ENCODE peak calls at places on chromosomes 6 and 20, in nine cellular contexts. E, M, F, Z, T, D, X, K and B are unnamed samples.

GRCh38 chr6:155314773-155315515 is 660 bp upstream of the TFB1M start:
- DNase-seq in K (peak), X (no peak), T (peak), M (peak), E (peak), D (no peak), F (peak), Z (peak), B (no peak)

GRCh38 chr6:141562801-141563763 is 569.6 kb upstream of the GJE1 start:
- DNase-seq in Z (peak), M (peak), F (peak), D (peak), T (peak), K (peak), X (peak), E (peak), B (peak)

GRCh38 chr6:147190556-147190955 is 13.7 kb upstream of the STXBP5 start:
- DNase-seq in K (no peak), Z (no peak), X (no peak), E (no peak), D (no peak), T (no peak), F (no peak), M (no peak), B (no peak)

GRCh38 chr6:10404799-10405524 is 9.9 kb downstream of the TFAP2A start:
- DNase-seq in M (no peak), K (peak), F (no peak), T (no peak), D (no peak), X (no peak), Z (no peak), E (no peak), B (no peak)

GRCh38 chr20:62796699-62797491 is 622 bp downstream of the MRGBP start:
- DNase-seq in E (peak), K (no peak), D (no peak), M (no peak), X (peak), T (no peak), F (no peak), Z (no peak), B (peak)

GRCh38 chr6:141401168-141401567 is 731.6 kb upstream of the GJE1 start:
- DNase-seq in T (no peak), K (no peak), E (no peak), D (no peak), X (no peak), F (no peak), Z (no peak), M (no peak), B (peak)

GRCh38 chr20:57716893-57717292 is 7.1 kb upstream of the PMEPA1 start:
- DNase-seq in M (no peak), F (no peak), K (no peak), X (no peak), Z (no peak), T (no peak), D (no peak), E (no peak), B (no peak)

GRCh38 chr6:46925563-46926253 is 4.0 kb upstream of the ADGRF5 start:
- DNase-seq in T (no peak), F (no peak), M (peak), X (no peak), Z (no peak), D (no peak), K (peak), E (peak), B (no peak)

GRCh38 chr20:63002511-63002910 is 4.3 kb downstream of the BHLHE23 start:
- DNase-seq in F (no peak), M (no peak), K (no peak), Z (no peak), X (no peak), E (no peak), T (no peak), D (no peak), B (no peak)

GRCh38 chr6:14547284-14548001 is 429.9 kb downstream of the CD83 start:
- DNase-seq in D (no peak), Z (no peak), E (no peak), T (no peak), K (no peak), M (no peak), X (no peak), F (peak), B (no peak)

GRCh38 chr6:131917763-131918649 is 33.2 kb downstream of the CCN2 start:
- DNase-seq in K (no peak), F (no peak), Z (no peak), M (no peak), X (peak), E (no peak), T (no peak), D (no peak), B (no peak)

GRCh38 chr6:17910178-17910577 is 77.3 kb downstream of the KIF13A start:
- DNase-seq in M (no peak), D (no peak), F (no peak), X (no peak), T (no peak), K (no peak), E (no peak), Z (no peak), B (no peak)

GRCh38 chr6:5085638-5086293 is 625 bp downstream of the PPP1R3G start:
- DNase-seq in Z (no peak), T (no peak), K (no peak), X (peak), M (no peak), F (no peak), E (no peak), D (no peak), B (peak)

GRCh38 chr6:128158496-128158895 is 257.6 kb upstream of the THEMIS start:
- DNase-seq in K (no peak), F (no peak), E (no peak), T (no peak), M (peak), X (no peak), D (no peak), Z (no peak), B (no peak)

GRCh38 chr6:31546339-31546961 is at the start of gene ATP6V1G2:
- DNase-seq in T (peak), X (peak), D (peak), F (peak), E (peak), K (peak), Z (peak), M (peak), B (peak)

GRCh38 chr20:63537525-63538203 is 488 bp upstream of the PTK6 start:
- DNase-seq in F (peak), K (peak), D (peak), Z (peak), E (peak), M (peak), X (peak), T (peak), B (peak)

GRCh38 chr6:95973976-95974375 is 41.8 kb upstream of the FUT9 start:
- DNase-seq in T (no peak), K (no peak), D (no peak), X (no peak), E (no peak), F (no peak), Z (no peak), M (no peak), B (no peak)

GRCh38 chr6:30643656-30644055 is 3.3 kb upstream of the C6orf136 start:
- DNase-seq in T (no peak), D (no peak), M (no peak), F (no peak), K (no peak), X (no peak), E (no peak), Z (no peak), B (no peak)

GRCh38 chr20:43665466-43666176 is 1.3 kb upstream of the MYBL2 start:
- DNase-seq in Z (no peak), T (no peak), D (no peak), K (no peak), X (peak), F (no peak), M (no peak), E (no peak), B (no peak)

GRCh38 chr6:47420394-47421371 is 56.9 kb upstream of the CD2AP start:
- DNase-seq in T (no peak), K (peak), Z (no peak), E (no peak), M (peak), F (no peak), X (no peak), D (peak), B (no peak)

GRCh38 chr6:93124226-93124625 is 295.1 kb downstream of the EPHA7 start:
- DNase-seq in Z (no peak), E (no peak), T (no peak), X (no peak), D (no peak), K (no peak), M (no peak), F (no peak), B (no peak)

GRCh38 chr6:82385546-82385945 is 21.9 kb downstream of the TPBG start:
- DNase-seq in D (no peak), E (no peak), F (no peak), X (no peak), M (no peak), T (no peak), Z (no peak), K (no peak), B (no peak)

GRCh38 chr6:155328539-155329459 is 14.5 kb upstream of the TFB1M start:
- DNase-seq in X (peak), K (no peak), Z (no peak), T (no peak), F (peak), M (no peak), E (no peak), D (no peak), B (no peak)

GRCh38 chr20:63317601-63318291 is 24.8 kb downstream of the COL20A1 start:
- DNase-seq in X (no peak), Z (peak), T (no peak), K (no peak), F (no peak), M (no peak), E (no peak), D (no peak), B (no peak)

GRCh38 chr6:16762547-16763477 is 1.6 kb upstream of the ATXN1 start:
- DNase-seq in X (peak), F (peak), T (peak), M (peak), K (peak), D (peak), Z (peak), E (peak), B (peak)

GRCh38 chr6:83019741-83020140 is 45.9 kb downstream of the UBE3D start:
- DNase-seq in M (no peak), Z (no peak), F (no peak), D (no peak), X (no peak), K (no peak), E (no peak), T (no peak), B (no peak)

GRCh38 chr6:89260832-89261231 is 43.7 kb upstream of the GABRR1 start:
- DNase-seq in F (no peak), M (no peak), T (no peak), K (no peak), E (peak), Z (no peak), D (no peak), X (no peak), B (peak)

GRCh38 chr6:17088091-17088611 is 13.7 kb upstream of the STMND1 start:
- DNase-seq in M (no peak), D (no peak), X (no peak), Z (no peak), T (no peak), F (no peak), K (no peak), E (no peak), B (no peak)

GRCh38 chr6:12720310-12720709 is 3.7 kb downstream of the PHACTR1 start:
- DNase-seq in F (no peak), E (no peak), T (no peak), Z (no peak), K (no peak), X (no peak), M (no peak), D (no peak), B (no peak)

GRCh38 chr20:10565922-10566897 is 107.6 kb downstream of the JAG1 start:
- DNase-seq in Z (no peak), X (no peak), E (no peak), T (no peak), K (no peak), D (no peak), M (no peak), F (no peak), B (no peak)

GRCh38 chr6:160039441-160039840 is 70.6 kb downstream of the IGF2R start:
- DNase-seq in Z (no peak), F (no peak), X (peak), D (no peak), T (no peak), K (no peak), E (no peak), M (no peak), B (no peak)

GRCh38 chr6:44435500-44435899 is 48.0 kb downstream of the CDC5L start:
- DNase-seq in Z (no peak), F (no peak), M (no peak), E (no peak), X (no peak), K (no peak), T (no peak), D (no peak), B (no peak)